ENCODE peak calls at places on chromosomes 11 and 22, in six cellular contexts. Z is fibroblast of lung; C is CD4-positive, CD25-positive, alpha-beta regulatory T cell; I is astrocyte; O is endodermal cell; D is esophagus squamous epithelium. U is an unnamed sample. For H3K9me3 and H3K4me1, the result is how much of the 10 kb centered on the place peaks cover.

GRCh38 chr22:37043828-37044538 is 7.6 kb upstream of the KCTD17 start:
- DNase-seq in C (peak), O (peak), Z (peak), D (no peak), I (no peak), U (no peak)

GRCh38 chr11:16454284-16454683 is 97.9 kb upstream of the SOX6 start:
- DNase-seq in Z (peak), I (peak), D (no peak), C (no peak), O (no peak), U (no peak)

GRCh38 chr11:35844579-35844978 is 99.3 kb upstream of the LDLRAD3 start:
- DNase-seq in Z (no peak), O (no peak), I (no peak), D (no peak), C (no peak), U (no peak)

GRCh38 chr22:43388420-43388851 is 23.4 kb upstream of the MPPED1 start:
- DNase-seq in Z (peak), I (peak), O (peak), C (peak), D (peak), U (peak)

GRCh38 chr11:69260622-69261021 is 33.3 kb upstream of the MYEOV start:
- DNase-seq in O (no peak), C (no peak), Z (peak), I (peak), D (no peak), U (no peak)

GRCh38 chr22:44665115-44665514 is 36.9 kb upstream of the PRR5 start:
- DNase-seq in D (no peak), Z (no peak), C (no peak), I (no peak), O (peak), U (no peak)

GRCh38 chr11:65185166-65185565 is 3.4 kb downstream of the CAPN1 start:
- DNase-seq in I (no peak), O (no peak), C (no peak), Z (no peak), D (no peak), U (no peak)

GRCh38 chr11:69111578-69112247 is 44.0 kb upstream of the SMIM38 start:
- DNase-seq in D (no peak), Z (no peak), I (no peak), O (no peak), C (no peak), U (no peak)

GRCh38 chr11:73393011-73393380 is 16.8 kb downstream of the RELT start:
- DNase-seq in C (no peak), O (no peak), Z (no peak), D (no peak), I (no peak), U (no peak)

GRCh38 chr11:75850787-75851186 is 35.8 kb downstream of the UVRAG start:
- DNase-seq in I (no peak), Z (no peak), C (no peak), O (no peak), D (no peak), U (no peak)

GRCh38 chr22:42939941-42940653 is 74.9 kb downstream of the PACSIN2 start:
- DNase-seq in C (no peak), D (no peak), I (peak), O (peak), Z (peak), U (no peak)

GRCh38 chr22:47163481-47163875 is 401.0 kb downstream of the TBC1D22A start:
- DNase-seq in O (peak), D (no peak), I (no peak), Z (no peak), C (no peak), U (no peak)

GRCh38 chr11:123060265-123061000 is 1.5 kb downstream of the HSPA8 start:
- DNase-seq in Z (no peak), D (no peak), C (no peak), O (no peak), I (no peak), U (no peak)

GRCh38 chr11:29518389-29519174 is 498.2 kb downstream of the KCNA4 start:
- DNase-seq in D (no peak), O (peak), I (no peak), Z (no peak), C (no peak), U (peak)

GRCh38 chr11:79390923-79391322 is 49.9 kb downstream of the TENM4 start:
- DNase-seq in D (no peak), I (peak), C (no peak), Z (peak), O (no peak), U (no peak)

GRCh38 chr11:124108158-124108557 is 7.1 kb upstream of the VWA5A start:
- DNase-seq in Z (peak), O (peak), C (peak), D (no peak), I (no peak), U (no peak)

GRCh38 chr22:24327827-24328226 is 57.2 kb downstream of the SPECC1L start:
- DNase-seq in O (no peak), D (no peak), Z (no peak), I (no peak), C (peak), U (no peak)

GRCh38 chr11:112655386-112655785 is 305.8 kb upstream of the NCAM1 start:
- DNase-seq in D (peak), Z (peak), O (no peak), I (peak), C (no peak), U (no peak)

GRCh38 chr11:460331-461199 is 10.5 kb downstream of the PTDSS2 start:
- DNase-seq in D (no peak), O (no peak), C (no peak), Z (peak), I (peak), U (no peak)

GRCh38 chr11:2342557-2342956 is 34.6 kb upstream of the CD81 start:
- DNase-seq in I (no peak), Z (no peak), D (no peak), C (no peak), O (no peak), U (no peak)
- H3K9me3 ChIP-seq in I (under half), Z (under half), D (under half), C (under half), O (under half), U (under half)

GRCh38 chr11:44729718-44730117 is 3.0 kb downstream of the TSPAN18 start:
- DNase-seq in O (no peak), Z (no peak), D (no peak), C (no peak), I (no peak), U (no peak)
- H3K4me1 ChIP-seq in O (under half), Z (under half), D (under half), C (under half), I (under half), U (under half)

DNA sequence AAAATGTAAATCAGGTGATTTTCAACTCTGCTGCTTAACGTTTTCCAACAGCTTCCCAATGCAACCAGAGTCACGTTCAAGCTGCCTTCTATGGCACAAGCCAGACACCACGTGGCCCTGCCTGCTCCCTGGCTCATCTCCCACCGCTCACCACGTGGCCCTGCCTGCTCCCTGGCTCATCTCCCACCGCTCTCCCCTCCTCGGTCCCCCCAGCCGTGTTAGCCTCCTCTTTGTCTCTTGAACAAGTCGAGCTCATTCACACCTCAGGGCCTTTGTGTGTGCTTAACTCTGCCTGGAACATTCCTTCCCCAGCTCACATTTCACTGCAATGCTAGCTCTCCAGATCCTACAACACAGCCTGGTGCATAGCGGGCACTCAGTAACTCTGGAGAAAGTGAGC is 307.6 kb downstream of the CTTN start:
- DNase-seq in D (no peak), I (no peak), O (peak), Z (no peak), C (no peak), U (no peak)
- H3K9me3 ChIP-seq in D (under half), I (under half), O (under half), Z (under half), C (under half), U (under half)

GRCh38 chr11:47552086-47552580 is 799 bp downstream of the CELF1 start:
- DNase-seq in D (no peak), I (peak), O (peak), Z (peak), C (no peak), U (no peak)
- H3K4me1 ChIP-seq in D (under half), I (under half), O (under half), Z (under half), C (under half), U (under half)

DNA sequence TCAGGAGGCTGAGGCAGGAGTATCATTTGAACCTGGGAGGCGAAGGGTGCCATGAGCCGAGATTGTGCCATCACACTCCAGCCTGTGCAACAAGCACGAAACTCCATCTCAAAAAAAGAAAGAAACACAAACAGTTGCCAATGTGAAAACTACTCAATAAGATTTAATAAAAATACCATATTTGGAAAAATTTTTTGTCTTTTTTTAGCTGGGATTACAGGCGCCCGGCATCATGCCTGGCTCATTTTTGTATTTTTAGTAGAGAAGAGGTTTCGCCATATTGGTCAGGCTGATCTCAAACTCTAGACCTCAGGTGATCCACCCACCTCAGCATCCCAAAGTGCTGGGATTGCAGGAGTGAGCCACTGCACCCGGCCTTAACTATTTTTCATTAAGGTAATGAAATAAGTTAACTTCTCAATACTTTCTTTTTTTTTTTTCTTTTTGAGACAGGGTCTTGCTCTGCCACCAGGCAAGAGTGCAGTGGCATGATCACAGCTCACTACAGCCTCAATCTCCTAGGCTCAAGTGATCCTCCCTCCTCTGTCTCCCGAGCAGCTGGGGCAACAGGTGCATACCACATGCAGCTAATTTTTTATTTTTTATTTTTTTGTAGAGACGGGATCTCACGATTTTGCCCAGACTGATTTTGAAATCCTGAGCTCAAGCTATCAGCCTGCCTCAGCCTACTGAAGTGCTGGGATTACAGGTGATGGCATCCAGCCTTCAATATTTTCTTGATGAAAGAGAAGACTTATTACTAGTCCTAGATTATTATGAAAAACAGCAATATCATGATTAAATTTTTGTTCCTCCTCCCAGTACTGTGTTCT is 4746.2 kb upstream of the OR11H1 start:
- DNase-seq in C (no peak), Z (no peak), D (no peak), O (no peak), I (no peak), U (no peak)
- H3K9me3 ChIP-seq in C (under half), Z (under half), D (under half), O (half or more), I (under half), U (under half)

DNA sequence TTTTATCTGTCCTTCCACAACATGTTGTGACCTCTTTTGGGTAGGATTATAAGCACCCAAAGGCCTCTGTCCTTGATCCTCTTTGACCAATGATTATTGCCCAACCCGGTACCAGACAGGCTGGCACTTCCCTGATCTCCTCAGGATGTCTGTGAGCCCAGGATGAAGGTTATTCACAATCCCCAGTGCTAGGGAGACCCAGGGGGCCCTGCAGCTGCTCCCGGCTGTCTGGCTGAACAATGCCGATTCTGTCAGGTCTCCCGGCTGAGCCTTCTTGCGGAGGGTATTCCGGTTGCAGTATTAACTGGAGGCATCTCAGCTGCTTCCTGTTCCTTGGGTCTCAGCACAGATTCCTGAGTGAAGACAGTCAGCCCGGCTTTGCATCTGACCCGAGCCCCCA is 71.2 kb upstream of the CDON start:
- DNase-seq in O (peak), D (no peak), C (no peak), I (no peak), Z (no peak), U (no peak)
- H3K4me1 ChIP-seq in O (under half), D (under half), C (under half), I (under half), Z (under half), U (under half)

DNA sequence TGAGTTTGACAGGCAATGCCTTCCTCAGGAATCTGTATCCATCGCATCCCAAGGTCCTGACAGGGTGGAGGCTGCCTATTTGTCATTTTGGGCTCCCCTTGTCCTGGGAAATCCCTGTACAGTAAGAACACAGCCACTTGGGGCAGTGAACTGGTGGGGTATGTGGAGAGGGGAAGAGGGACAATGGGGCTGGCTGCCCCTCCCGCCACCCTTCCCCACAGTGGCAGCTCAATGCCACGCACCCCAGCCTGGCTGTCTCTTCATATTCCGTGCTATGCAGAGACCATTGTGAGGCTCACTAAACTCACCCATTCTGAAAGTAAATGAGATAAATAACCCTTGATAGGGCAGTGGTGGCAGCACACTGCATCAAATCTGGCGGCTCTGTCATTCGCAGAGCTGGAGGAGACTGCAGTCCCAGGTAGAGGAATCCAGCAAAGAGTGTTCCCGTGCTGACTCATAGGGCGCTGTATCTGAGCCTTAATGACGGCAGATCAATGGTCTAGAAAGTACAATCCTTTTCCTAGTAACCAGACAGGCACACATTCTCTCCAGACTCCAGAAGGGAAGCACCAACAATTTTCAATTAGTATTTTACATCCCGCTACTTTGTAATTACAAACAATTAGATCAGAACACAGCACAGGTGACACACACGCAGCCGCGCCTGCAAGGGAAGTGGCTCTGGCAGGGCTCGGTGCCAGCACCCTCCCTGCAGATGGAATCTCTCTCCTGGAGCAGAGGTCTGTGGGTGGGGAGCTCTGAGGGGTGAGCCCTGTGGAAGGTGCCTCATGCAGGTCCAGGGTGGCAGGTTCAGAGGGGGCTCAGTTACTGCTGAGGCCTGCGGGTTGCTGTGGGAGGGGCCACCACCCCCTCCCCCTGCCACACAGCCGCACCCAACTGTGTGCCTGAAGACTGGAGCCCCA is 167.9 kb upstream of the B3GAT1 start:
- DNase-seq in Z (no peak), I (no peak), D (no peak), C (no peak), O (peak), U (no peak)
- H3K9me3 ChIP-seq in Z (under half), I (under half), D (under half), C (under half), O (under half), U (under half)

DNA sequence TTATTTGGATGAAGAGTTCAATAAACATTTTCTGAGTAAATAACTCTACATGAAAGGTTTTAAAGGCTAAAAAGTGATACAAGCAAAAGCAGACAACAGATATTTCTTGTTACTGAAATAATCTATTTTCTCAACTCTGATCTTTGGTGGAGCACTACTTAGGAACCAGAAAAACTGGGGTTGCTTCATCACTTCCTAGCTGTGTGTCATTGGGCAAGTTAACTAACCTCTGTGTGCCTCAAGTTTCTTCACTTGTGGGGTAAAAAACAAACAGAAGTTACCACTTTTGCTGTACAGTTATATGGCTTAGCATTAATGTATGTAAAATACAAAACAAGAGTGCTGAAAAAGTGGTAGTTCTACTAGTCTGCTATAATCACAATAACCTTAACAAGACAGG is 5.6 kb downstream of the MAPK1 start:
- DNase-seq in C (no peak), O (no peak), D (no peak), Z (no peak), I (no peak), U (no peak)
- H3K4me1 ChIP-seq in C (half or more), O (under half), D (half or more), Z (under half), I (under half), U (under half)

GRCh38 chr11:50174975-50175374 is 142.3 kb downstream of the OR4C45 start:
- DNase-seq in I (no peak), C (peak), Z (no peak), D (no peak), O (no peak), U (no peak)

GRCh38 chr11:50170115-50170514 is 137.4 kb downstream of the OR4C45 start:
- DNase-seq in I (no peak), C (no peak), O (no peak), Z (no peak), D (no peak), U (no peak)

GRCh38 chr11:50169634-50170033 is 137.0 kb downstream of the OR4C45 start:
- DNase-seq in I (no peak), Z (no peak), O (no peak), C (no peak), D (no peak), U (no peak)

GRCh38 chr11:50178732-50179131 is 146.1 kb downstream of the OR4C45 start:
- DNase-seq in O (no peak), D (no peak), I (no peak), Z (no peak), C (peak), U (no peak)

GRCh38 chr11:50174189-50174588 is 141.5 kb downstream of the OR4C45 start:
- DNase-seq in Z (no peak), O (no peak), C (no peak), D (no peak), I (no peak), U (no peak)
- H3K9me3 ChIP-seq in Z (under half), O (half or more), C (under half), D (under half), I (under half), U (under half)

U was measured in iPS DF 6.9.